ENCODE peak calls at places on chromosome 10, in four cellular contexts. V, M, T and H are unnamed samples.

GRCh38 chr10:66748217-66748616 is 177.6 kb upstream of the LRRTM3 start:
- DNase-seq in V (no peak), M (no peak), T (no peak), H (no peak)

GRCh38 chr10:69220510-69220909 is 378 bp downstream of the HKDC1 start:
- DNase-seq in V (no peak), M (no peak), T (no peak), H (no peak)

GRCh38 chr10:117868151-117868550 is 178.6 kb downstream of the RAB11FIP2 start:
- DNase-seq in V (no peak), M (no peak), T (no peak), H (no peak)

GRCh38 chr10:22897371-22897770 is 30.5 kb upstream of the ARMC3 start:
- DNase-seq in V (no peak), M (no peak), T (no peak), H (no peak)

GRCh38 chr10:99711129-99711719 is 20.7 kb downstream of the COX15 start:
- DNase-seq in V (peak), M (no peak), T (no peak), H (no peak)

GRCh38 chr10:117488004-117488403 is 54.5 kb upstream of the EMX2 start:
- DNase-seq in V (no peak), M (no peak), T (no peak), H (no peak)

GRCh38 chr10:77905086-77905735 is 21.3 kb downstream of the DLG5 start:
- DNase-seq in V (no peak), M (no peak), T (no peak), H (no peak)

GRCh38 chr10:85105614-85106013 is 777.2 kb downstream of the CCSER2 start:
- DNase-seq in V (peak), M (no peak), T (no peak), H (no peak)

GRCh38 chr10:99742701-99743100 is 10.7 kb downstream of the CUTC start:
- DNase-seq in V (no peak), M (no peak), T (no peak), H (no peak)

GRCh38 chr10:11197266-11197712 is 179.6 kb downstream of the CELF2 start:
- DNase-seq in V (peak), M (no peak), T (no peak), H (peak)

GRCh38 chr10:65940105-65940504 is 985.7 kb upstream of the LRRTM3 start:
- DNase-seq in V (no peak), M (no peak), T (no peak), H (no peak)

GRCh38 chr10:51654918-51655317 is 44.5 kb downstream of the CSTF2T start:
- DNase-seq in V (no peak), M (no peak), T (no peak), H (no peak)

GRCh38 chr10:125064681-125065492 is 95.5 kb downstream of the CTBP2 start:
- DNase-seq in V (no peak), M (peak), T (no peak), H (peak)

GRCh38 chr10:127882801-127883459 is 9.8 kb downstream of the CLRN3 start:
- DNase-seq in V (no peak), M (no peak), T (no peak), H (no peak)

GRCh38 chr10:119103687-119104652 is at the start of gene DENND10:
- DNase-seq in V (peak), M (peak), T (peak), H (peak)

GRCh38 chr10:16809074-16809718 is 8.0 kb downstream of the RSU1 start:
- DNase-seq in V (peak), M (peak), T (peak), H (peak)

GRCh38 chr10:80176526-80176925 is 28.8 kb downstream of the ANXA11 start:
- DNase-seq in V (no peak), M (no peak), T (no peak), H (no peak)